ENCODE peak calls at places on chromosomes 13 and 19, in four cellular contexts. W, J, T and U are unnamed samples.

GRCh38 chr19:15249912-15250634 is 17.8 kb upstream of the EPHX3 start:
- DNase-seq in J (no peak), T (peak; percentile 78), W (no peak), U (peak; percentile 92)

GRCh38 chr19:52603558-52604207 is 33.6 kb downstream of the ZNF701 start:
- DNase-seq in T (no peak), J (no peak), W (no peak), U (peak; percentile 30)

GRCh38 chr19:11347546-11347945 is 1.2 kb downstream of the CCDC159 start:
- DNase-seq in W (no peak), J (no peak), T (no peak), U (no peak)

GRCh38 chr19:18102916-18103542 is 5.5 kb downstream of the MAST3 start:
- DNase-seq in T (no peak), W (no peak), J (no peak), U (no peak)

GRCh38 chr13:93201992-93202558 is 24.5 kb upstream of the GPC6 start:
- DNase-seq in T (no peak), W (no peak), J (no peak), U (no peak)

GRCh38 chr13:94596575-94596971 is 621 bp upstream of the TGDS start:
- DNase-seq in W (no peak), T (peak; percentile 20), J (no peak), U (no peak)

GRCh38 chr19:19115954-19116353 is 22.3 kb downstream of the TMEM161A start:
- DNase-seq in W (peak; percentile 16), J (peak; percentile 29), T (no peak), U (peak; percentile 43)

GRCh38 chr19:33746159-33746558 is 50.5 kb upstream of the KCTD15 start:
- DNase-seq in W (no peak), T (no peak), J (no peak), U (no peak)

GRCh38 chr13:27969073-27969865 is at the start of gene CDX2:
- DNase-seq in T (no peak), J (peak; percentile 24), W (no peak), U (no peak)

GRCh38 chr19:46766569-46767317 is 20.5 kb upstream of the STRN4 start:
- DNase-seq in T (peak; percentile 51), J (peak; percentile 58), W (no peak), U (peak; percentile 62)

GRCh38 chr13:103033999-103034398 is 32.2 kb downstream of the SLC10A2 start:
- DNase-seq in T (no peak), J (no peak), W (no peak), U (no peak)

GRCh38 chr19:28519950-28520861 is 692.7 kb downstream of the UQCRFS1 start:
- DNase-seq in J (no peak), T (no peak), W (no peak), U (no peak)

GRCh38 chr13:97588993-97589392 is 155.0 kb downstream of the RAP2A start:
- DNase-seq in J (no peak), W (no peak), T (no peak), U (peak; percentile 27)
- TF ChIP-seq CTCF in J (no peak), W (no peak), T (no peak), U (no peak)

GRCh38 chr13:110137677-110138008 is 169.3 kb downstream of the COL4A1 start:
- DNase-seq in W (no peak), J (no peak), T (peak; percentile 43), U (peak; percentile 80)
- TF ChIP-seq CTCF in W (no peak), J (no peak), T (no peak), U (peak; percentile 14)

GRCh38 chr13:52006491-52007245 is 4.6 kb downstream of the ATP7B start:
- DNase-seq in W (no peak), J (no peak), T (no peak), U (no peak)

GRCh38 chr13:52011690-52012511 is at the start of gene ALG11:
- DNase-seq in W (peak; percentile 99), T (peak; percentile 100), J (peak; percentile 100), U (peak; percentile 99)

GRCh38 chr13:52012512-52012836 is 276 bp downstream of the ALG11 start:
- DNase-seq in J (no peak), W (no peak), T (no peak), U (no peak)

GRCh38 chr13:52009985-52010384 is 1.3 kb downstream of the ATP7B start:
- DNase-seq in J (no peak), W (no peak), T (no peak), U (no peak)

DNA sequence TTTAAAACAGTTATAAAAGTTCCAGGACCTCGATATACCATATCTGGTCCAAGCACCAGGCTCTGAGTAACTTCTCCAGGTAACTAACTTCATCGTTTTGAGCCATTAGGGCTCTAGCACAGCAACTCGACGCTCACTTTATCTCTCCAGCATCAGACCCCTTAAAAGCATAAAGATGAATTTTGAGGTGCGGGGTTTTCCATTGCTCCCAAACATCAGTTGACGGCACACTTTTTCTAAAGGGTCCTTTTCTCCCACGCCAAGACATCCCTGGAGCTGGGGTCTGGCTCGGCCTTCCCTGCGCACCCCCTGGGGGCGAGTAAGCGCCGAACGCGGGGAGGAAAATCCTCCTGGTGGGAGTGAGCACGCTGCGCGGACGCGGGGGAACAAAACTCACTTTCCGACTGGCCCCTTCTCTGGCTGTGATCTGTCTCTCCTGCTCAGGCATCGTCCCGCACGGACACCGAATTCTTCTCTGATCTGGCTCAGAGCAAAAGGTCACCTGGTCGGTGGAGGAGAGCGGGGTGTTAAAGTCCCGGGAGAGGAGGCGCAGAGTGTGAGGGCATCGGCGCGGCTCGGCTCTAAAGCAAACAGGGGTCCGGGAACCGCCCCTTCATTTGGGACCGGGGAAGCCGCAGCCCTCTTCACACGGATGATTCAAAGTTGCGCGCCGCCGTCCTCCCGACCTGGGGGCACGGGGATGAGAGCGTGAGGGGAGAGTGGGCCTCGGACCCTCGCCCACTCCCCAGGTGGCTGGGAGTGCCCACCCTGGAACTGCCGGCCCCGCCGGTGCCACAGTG is at the start of gene ATP7B:
- DNase-seq in J (no peak), T (peak; percentile 23), W (peak; percentile 10), U (no peak)
- TF ChIP-seq CTCF in J (no peak), T (no peak), W (no peak), U (no peak)

GRCh38 chr19:628168-628567 is 5.2 kb downstream of the POLRMT start:
- DNase-seq in T (no peak), J (no peak), W (no peak), U (no peak)
- TF ChIP-seq CTCF in T (no peak), J (peak; percentile 16), W (no peak), U (peak; percentile 14)

GRCh38 chr19:2731181-2732117 is 8.4 kb downstream of the SLC39A3 start:
- DNase-seq in W (no peak), J (no peak), T (no peak), U (no peak)

GRCh38 chr19:2733930-2734588 is 5.8 kb downstream of the SLC39A3 start:
- DNase-seq in T (no peak), W (no peak), J (no peak), U (no peak)

GRCh38 chr19:2732883-2733282 is 6.9 kb downstream of the SLC39A3 start:
- DNase-seq in W (no peak), J (no peak), T (no peak), U (no peak)

GRCh38 chr19:2729943-2730818 is 9.0 kb upstream of the DIRAS1 start:
- DNase-seq in T (no peak), W (no peak), J (no peak), U (no peak)

DNA sequence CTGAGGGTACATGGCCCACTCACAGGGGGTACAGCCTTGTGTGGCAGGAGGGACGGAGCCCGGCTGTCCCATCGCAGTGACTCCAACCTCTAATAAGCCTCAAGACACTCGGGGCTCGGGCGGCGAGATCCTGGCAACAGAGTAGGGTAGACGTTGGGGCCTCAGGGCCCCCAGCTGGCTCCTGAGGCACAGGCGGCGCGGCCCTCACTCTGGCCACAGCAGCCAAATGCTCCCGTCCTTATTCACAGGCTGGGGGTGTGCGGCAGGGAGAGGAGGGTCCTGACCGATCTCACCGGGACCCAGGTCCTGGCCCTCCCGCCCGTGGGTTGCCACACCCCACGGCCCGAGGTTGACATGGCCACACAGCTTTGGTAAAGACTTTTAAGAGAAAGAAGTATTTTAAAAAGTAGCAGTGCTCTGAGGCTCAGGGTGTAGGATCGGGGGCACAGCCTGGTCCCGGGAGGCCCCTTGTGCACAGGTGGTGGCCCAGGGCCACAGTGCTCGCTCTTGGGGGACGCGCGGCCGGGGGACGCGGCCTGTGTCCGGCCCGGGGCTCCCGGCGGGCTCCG is 7.6 kb downstream of the SLC39A3 start:
- DNase-seq in T (no peak), W (no peak), J (no peak), U (no peak)
- TF ChIP-seq CTCF in T (no peak), W (no peak), J (no peak), U (no peak)

GRCh38 chr13:112443191-112444000 is 67.2 kb downstream of the SPACA7 start:
- DNase-seq in T (no peak), W (no peak), J (peak; percentile 25), U (no peak)
- TF ChIP-seq CTCF in T (no peak), W (no peak), J (no peak), U (no peak)

DNA sequence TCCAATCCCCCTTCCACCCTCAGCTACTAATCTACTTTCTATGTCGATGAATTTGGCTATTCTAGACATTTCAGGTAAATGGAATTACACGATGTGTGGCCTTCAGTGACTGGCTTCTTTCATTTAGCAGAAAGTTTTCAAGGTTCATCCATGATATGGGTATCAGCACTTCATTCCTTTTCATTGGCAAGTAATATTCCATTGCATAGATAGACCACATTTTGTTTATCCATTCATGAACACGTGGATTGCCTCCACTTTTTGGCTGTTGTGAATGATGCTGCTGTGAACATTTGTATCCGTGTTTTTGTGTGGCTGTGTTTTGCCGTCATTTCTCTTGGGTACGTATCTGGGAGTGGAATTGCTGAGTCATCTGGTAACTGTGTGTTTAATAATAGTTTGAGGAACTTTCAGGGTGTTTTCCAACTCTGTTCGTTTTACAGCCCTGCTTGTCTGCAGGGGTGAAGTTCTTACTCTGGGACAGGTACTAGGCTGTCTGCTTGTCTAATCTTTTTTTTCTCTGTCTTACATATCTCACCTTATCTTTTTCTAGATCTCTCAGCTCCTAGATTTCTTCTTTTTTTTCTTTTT is 32.5 kb downstream of the MARK4 start:
- DNase-seq in J (no peak), T (no peak), W (no peak), U (peak; percentile 13)
- TF ChIP-seq CTCF in J (no peak), T (no peak), W (no peak), U (no peak)

GRCh38 chr19:5038631-5039271 is 69.8 kb downstream of the KDM4B start:
- DNase-seq in J (peak; percentile 40), T (no peak), W (no peak), U (no peak)
- TF ChIP-seq CTCF in J (peak; percentile 43), T (peak; percentile 38), W (no peak), U (peak; percentile 39)

GRCh38 chr19:45558399-45558878 is 26.2 kb downstream of the OPA3 start:
- DNase-seq in W (peak; percentile 39), T (no peak), J (peak; percentile 56), U (peak; percentile 85)
- TF ChIP-seq CTCF in W (peak; percentile 79), T (peak; percentile 28), J (peak; percentile 34), U (peak; percentile 64)